ENCODE peak calls at places on chromosomes 12 and 14, in four cellular contexts. E, M, L and C are unnamed samples.

GRCh38 chr12:26523708-26524150 is 309.3 kb downstream of the ITPR2 start:
- DNase-seq in E (no peak), M (no peak), L (no peak), C (no peak)

GRCh38 chr12:3967556-3968160 is 94.5 kb upstream of the PARP11 start:
- DNase-seq in E (no peak), M (no peak), L (peak), C (peak)

GRCh38 chr12:20701106-20701505 is 6.0 kb downstream of the SLCO1C1 start:
- DNase-seq in E (no peak), M (no peak), L (no peak), C (no peak)

GRCh38 chr12:2183556-2184541 is 131.1 kb downstream of the CACNA1C start:
- DNase-seq in E (no peak), M (no peak), L (peak), C (peak)

GRCh38 chr14:89264196-89264800 is 152.7 kb downstream of the FOXN3 start:
- DNase-seq in E (no peak), M (no peak), L (no peak), C (no peak)

GRCh38 chr12:40107098-40107802 is 1.4 kb upstream of the SLC2A13 start:
- DNase-seq in E (peak), M (peak), L (peak), C (peak)

GRCh38 chr14:79510659-79511058 is 700.6 kb downstream of the DIO2 start:
- DNase-seq in E (no peak), M (no peak), L (no peak), C (no peak)

GRCh38 chr12:96387981-96388380 is 12.3 kb downstream of the CDK17 start:
- DNase-seq in E (no peak), M (no peak), L (no peak), C (no peak)

GRCh38 chr12:110741795-110742717 is 635 bp downstream of the PPP1CC start:
- DNase-seq in E (no peak), M (no peak), L (no peak), C (no peak)

GRCh38 chr12:110742718-110743570 is at the start of gene PPP1CC:
- DNase-seq in E (peak), M (peak), L (peak), C (peak)

GRCh38 chr12:110744176-110744575 is 1.5 kb upstream of the PPP1CC start:
- DNase-seq in E (no peak), M (no peak), L (peak), C (no peak)

GRCh38 chr12:110744697-110745264 is 2.1 kb upstream of the PPP1CC start:
- DNase-seq in E (no peak), M (no peak), L (peak), C (no peak)

GRCh38 chr12:110743571-110744093 is 941 bp upstream of the PPP1CC start:
- DNase-seq in E (no peak), M (peak), L (no peak), C (no peak)
- H3K4me3 ChIP-seq in E (peak), M (peak), L (peak), C (peak)

DNA sequence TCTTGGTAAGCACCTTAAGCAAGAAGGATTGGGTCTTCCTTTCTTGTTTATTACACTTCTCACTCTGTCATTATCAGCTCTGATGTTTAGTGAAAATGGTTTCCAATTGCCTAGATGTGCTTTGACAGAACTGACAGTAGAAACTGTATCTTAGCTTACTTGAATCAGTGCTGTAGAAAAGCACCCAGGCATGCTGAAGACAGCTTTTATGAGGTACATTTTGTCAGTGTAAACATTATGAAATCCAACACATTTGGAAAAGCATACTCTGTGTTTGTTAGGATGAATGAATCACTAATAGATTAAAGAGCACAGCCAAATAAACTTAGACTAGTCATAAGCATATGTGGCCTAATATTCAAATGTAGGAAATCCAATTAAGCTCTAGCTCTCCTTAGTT is 290.2 kb upstream of the NPAS3 start:
- DNase-seq in E (no peak), M (no peak), L (no peak), C (no peak)
- TF ChIP-seq ZNF274 in E (no peak), M (no peak), L (no peak), C (no peak)

GRCh38 chr12:56230449-56231183 is 765 bp downstream of the SLC39A5 start:
- DNase-seq in E (no peak), M (no peak), L (peak), C (no peak)

GRCh38 chr12:56231184-56231582 is 1.3 kb downstream of the SLC39A5 start:
- DNase-seq in E (no peak), M (no peak), L (no peak), C (no peak)

GRCh38 chr12:56224954-56225353 is 812 bp downstream of the NABP2 start:
- DNase-seq in E (no peak), M (no peak), L (no peak), C (no peak)

GRCh38 chr12:56229819-56230448 is at the start of gene SLC39A5:
- DNase-seq in E (no peak), M (no peak), L (no peak), C (no peak)

GRCh38 chr12:56229082-56229481 is 769 bp upstream of the SLC39A5 start:
- DNase-seq in E (no peak), M (no peak), L (no peak), C (no peak)
- TF ChIP-seq SUZ12 in E (no peak), M (no peak), L (no peak), C (no peak)

GRCh38 chr12:12913626-12914388 is 22.4 kb downstream of the GPRC5A start:
- DNase-seq in E (no peak), M (no peak), L (no peak), C (no peak)

GRCh38 chr12:12915654-12916053 is 24.3 kb downstream of the GPRC5A start:
- DNase-seq in E (no peak), M (peak), L (no peak), C (no peak)

GRCh38 chr12:12918781-12919180 is 27.4 kb downstream of the GPRC5A start:
- DNase-seq in E (no peak), M (no peak), L (no peak), C (no peak)

GRCh38 chr12:12919666-12920435 is 28.5 kb downstream of the GPRC5A start:
- DNase-seq in E (no peak), M (no peak), L (no peak), C (no peak)

GRCh38 chr12:12916135-12916956 is 25.0 kb downstream of the GPRC5A start:
- DNase-seq in E (no peak), M (peak), L (peak), C (peak)
- H3K4me3 ChIP-seq in E (no peak), M (no peak), L (peak), C (no peak)

DNA sequence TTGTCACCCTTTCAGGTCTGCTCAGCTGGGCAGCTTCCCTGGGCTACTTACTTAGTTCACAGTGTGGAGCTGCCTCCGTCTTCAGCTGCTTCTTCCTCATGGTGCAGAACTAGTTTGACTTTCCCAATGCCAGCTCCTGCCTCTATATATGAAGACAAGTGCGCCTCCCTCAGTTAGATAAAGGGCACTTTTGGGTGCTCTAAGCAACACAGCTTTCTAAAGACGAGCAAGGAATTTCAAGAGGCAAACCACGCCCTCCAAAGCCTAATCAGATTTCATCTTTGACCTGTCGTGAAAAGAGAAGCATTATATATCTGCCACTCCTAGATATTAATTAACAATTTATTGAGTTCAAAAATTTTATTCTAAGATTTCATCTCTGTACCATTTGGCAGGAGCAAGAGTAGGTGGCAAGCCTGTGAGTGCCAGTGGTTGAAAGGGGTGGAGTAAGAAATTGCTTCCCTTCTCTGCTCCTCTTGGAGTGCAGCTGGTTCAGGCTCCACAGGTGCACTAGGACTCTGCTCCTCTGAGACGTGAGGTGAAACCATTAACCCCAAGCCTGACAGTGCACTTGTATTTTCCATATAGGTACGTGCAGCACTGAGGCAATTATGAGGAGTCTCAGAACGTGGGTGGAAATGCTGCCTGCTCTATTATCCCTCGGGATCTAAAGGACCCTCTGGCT is 2.1 kb upstream of the SLC11A2 start:
- DNase-seq in E (no peak), M (no peak), L (peak), C (peak)
- TF ChIP-seq ZNF274 in E (no peak), M (no peak), L (no peak), C (no peak)

DNA sequence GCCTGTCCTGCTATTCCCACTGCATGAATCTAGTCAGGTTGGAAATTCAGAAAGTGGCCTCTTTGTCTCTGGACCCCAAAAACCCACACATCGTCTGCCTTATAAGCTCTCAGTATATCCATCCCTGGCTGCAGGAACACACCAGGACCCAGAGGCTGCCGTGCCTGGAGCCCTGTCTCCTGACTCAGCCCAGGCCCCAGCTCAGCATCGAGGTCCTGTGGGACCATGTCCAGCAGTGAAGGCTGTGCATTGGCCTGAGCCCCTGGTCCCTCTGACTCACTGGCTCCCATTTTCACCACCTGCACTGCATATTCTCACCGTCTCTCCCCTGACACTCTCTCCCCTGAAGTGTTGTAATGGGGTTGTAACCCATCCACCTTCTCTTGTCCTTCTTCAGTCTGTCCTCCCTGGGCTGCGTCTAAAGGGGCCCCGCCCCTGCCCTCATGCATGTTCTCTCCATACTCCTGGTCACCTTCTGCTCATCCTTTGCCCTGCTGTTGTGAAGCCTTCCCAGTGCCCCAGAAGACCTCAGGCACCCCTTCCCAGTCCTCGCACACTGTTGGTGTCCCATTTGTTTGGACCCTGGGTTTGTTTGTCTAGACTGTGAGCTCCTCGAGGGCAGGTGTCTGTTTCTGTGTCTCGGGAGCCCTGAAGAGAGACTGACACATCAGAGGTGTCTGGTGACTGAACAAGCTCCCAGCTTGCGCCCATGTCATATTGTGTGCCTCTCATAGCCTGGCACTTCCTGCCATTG is 43.8 kb downstream of the EVL start:
- DNase-seq in E (no peak), M (no peak), L (no peak), C (no peak)
- TF ChIP-seq SUZ12 in E (no peak), M (no peak), L (no peak), C (no peak)

DNA sequence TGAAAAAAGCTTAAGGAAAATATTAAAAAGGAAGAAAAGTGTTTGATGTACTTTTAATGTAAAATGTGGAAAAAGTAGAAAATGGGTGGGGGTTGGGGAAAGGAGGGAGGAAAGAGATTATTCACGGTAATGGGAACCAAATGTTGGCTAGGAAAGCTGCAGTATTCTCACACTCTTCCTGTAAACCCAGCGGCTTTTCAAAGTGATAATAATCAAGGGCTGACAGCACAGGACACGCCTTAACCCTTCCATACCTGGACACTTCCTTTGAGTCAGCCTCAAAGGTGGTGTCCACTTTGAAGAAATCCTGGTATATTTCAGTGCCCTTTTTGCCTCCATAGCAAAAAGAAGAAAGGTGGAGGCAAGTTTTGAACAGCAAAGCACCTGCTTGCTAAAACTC is 139.2 kb downstream of the TGFB3 start:
- DNase-seq in E (no peak), M (no peak), L (no peak), C (no peak)
- H3K4me3 ChIP-seq in E (no peak), M (no peak), L (no peak), C (no peak)

GRCh38 chr14:23566782-23567185 is 807 bp downstream of the AP1G2 start:
- DNase-seq in E (no peak), M (no peak), L (no peak), C (no peak)
- TF ChIP-seq ZNF274 in E (no peak), M (no peak), L (no peak), C (no peak)

DNA sequence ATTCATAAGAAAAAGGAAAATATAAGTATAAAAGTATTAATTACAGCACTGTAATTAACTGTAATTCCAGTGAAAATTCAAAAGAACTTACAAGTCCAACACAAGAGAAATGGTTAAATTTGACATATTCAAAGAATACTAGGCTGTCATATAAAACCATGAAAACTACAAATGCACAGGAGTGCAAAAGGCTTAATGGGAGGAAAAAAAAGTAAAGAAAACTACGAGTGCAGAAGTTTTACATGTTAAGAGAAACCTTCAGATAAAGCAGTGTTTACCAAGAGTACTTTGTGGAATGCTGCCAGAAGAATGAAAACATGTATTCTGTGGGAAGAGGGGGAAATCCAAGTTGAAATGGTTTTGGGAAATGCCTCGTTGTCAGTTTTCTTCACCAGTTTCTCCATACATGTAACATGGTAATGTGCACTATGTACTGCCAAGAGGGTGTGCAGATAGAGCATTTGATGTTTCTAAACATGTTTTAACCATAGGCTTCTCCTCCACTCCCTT is 9.1 kb downstream of the HEATR5A start:
- DNase-seq in E (no peak), M (no peak), L (no peak), C (no peak)
- TF ChIP-seq SUZ12 in E (no peak), M (no peak), L (no peak), C (no peak)